ENCODE peak calls at places on chromosomes 12 and 14, in six cellular contexts. One of them, this sample, is unnamed.

GRCh38 chr12:129550353-129550752 is 353.5 kb downstream of the TMEM132D start:
- DNase-seq in K562: no peak
- DNase-seq in IMR-90: no peak
- DNase-seq in HCT116: no peak
- DNase-seq in stomach: peak
- DNase-seq in Peyer's patch: no peak
- DNase-seq in this sample: no peak

GRCh38 chr12:71007736-71008449 is 87.4 kb upstream of the PTPRR start:
- DNase-seq in K562: no peak
- DNase-seq in IMR-90: no peak
- DNase-seq in HCT116: no peak
- DNase-seq in stomach: no peak
- DNase-seq in Peyer's patch: no peak
- DNase-seq in this sample: no peak

GRCh38 chr12:11630046-11630706 is 19.3 kb upstream of the ETV6 start:
- DNase-seq in K562: no peak
- DNase-seq in IMR-90: no peak
- DNase-seq in HCT116: no peak
- DNase-seq in stomach: peak
- DNase-seq in Peyer's patch: no peak
- DNase-seq in this sample: no peak

GRCh38 chr12:109950625-109951024 is 45.5 kb downstream of the GIT2 start:
- DNase-seq in K562: no peak
- DNase-seq in IMR-90: no peak
- DNase-seq in HCT116: no peak
- DNase-seq in stomach: no peak
- DNase-seq in Peyer's patch: no peak
- DNase-seq in this sample: no peak

GRCh38 chr12:98594050-98594853 is 766 bp downstream of the SLC25A3 start:
- DNase-seq in K562: no peak
- DNase-seq in IMR-90: no peak
- DNase-seq in HCT116: no peak
- DNase-seq in stomach: peak
- DNase-seq in Peyer's patch: no peak
- DNase-seq in this sample: no peak

GRCh38 chr12:25811656-25812126 is 146.8 kb upstream of the RASSF8 start:
- DNase-seq in K562: no peak
- DNase-seq in IMR-90: peak
- DNase-seq in HCT116: peak
- DNase-seq in stomach: no peak
- DNase-seq in Peyer's patch: no peak
- DNase-seq in this sample: peak

GRCh38 chr12:54861927-54862326 is 7.6 kb downstream of the MUCL1 start:
- DNase-seq in K562: no peak
- DNase-seq in IMR-90: no peak
- DNase-seq in HCT116: no peak
- DNase-seq in stomach: no peak
- DNase-seq in Peyer's patch: no peak
- DNase-seq in this sample: no peak

GRCh38 chr14:94312481-94313246 is 10.5 kb downstream of the SERPINA6 start:
- DNase-seq in K562: no peak
- DNase-seq in IMR-90: no peak
- DNase-seq in HCT116: no peak
- DNase-seq in stomach: no peak
- DNase-seq in Peyer's patch: no peak
- DNase-seq in this sample: no peak

GRCh38 chr14:33435911-33436310 is 497.2 kb downstream of the NPAS3 start:
- DNase-seq in K562: no peak
- DNase-seq in IMR-90: peak
- DNase-seq in HCT116: no peak
- DNase-seq in stomach: no peak
- DNase-seq in Peyer's patch: no peak
- DNase-seq in this sample: peak

GRCh38 chr12:49375406-49375805 is 8.1 kb downstream of the SPATS2 start:
- DNase-seq in K562: no peak
- DNase-seq in IMR-90: no peak
- DNase-seq in HCT116: no peak
- DNase-seq in stomach: no peak
- DNase-seq in Peyer's patch: no peak
- DNase-seq in this sample: no peak

GRCh38 chr12:109966531-109966930 is 29.6 kb downstream of the GIT2 start:
- DNase-seq in K562: no peak
- DNase-seq in IMR-90: no peak
- DNase-seq in HCT116: no peak
- DNase-seq in stomach: no peak
- DNase-seq in Peyer's patch: no peak
- DNase-seq in this sample: no peak

GRCh38 chr14:51616724-51617409 is 34.8 kb upstream of the FRMD6 start:
- DNase-seq in K562: no peak
- DNase-seq in IMR-90: peak
- DNase-seq in HCT116: peak
- DNase-seq in stomach: peak
- DNase-seq in Peyer's patch: no peak
- DNase-seq in this sample: peak

GRCh38 chr12:25692115-25693035 is 139.3 kb upstream of the LMNTD1 start:
- DNase-seq in K562: peak
- DNase-seq in IMR-90: no peak
- DNase-seq in HCT116: no peak
- DNase-seq in stomach: no peak
- DNase-seq in Peyer's patch: no peak
- DNase-seq in this sample: no peak

GRCh38 chr12:10392394-10392930 is 2.6 kb upstream of the KLRK1 start:
- DNase-seq in K562: peak
- DNase-seq in IMR-90: peak
- DNase-seq in HCT116: peak
- DNase-seq in stomach: peak
- DNase-seq in Peyer's patch: peak
- DNase-seq in this sample: peak

GRCh38 chr12:26239508-26240328 is 44.3 kb downstream of the SSPN start:
- DNase-seq in K562: no peak
- DNase-seq in IMR-90: peak
- DNase-seq in HCT116: peak
- DNase-seq in stomach: no peak
- DNase-seq in Peyer's patch: no peak
- DNase-seq in this sample: peak

GRCh38 chr12:55827806-55828205 is 1.6 kb downstream of the DNAJC14 start:
- DNase-seq in K562: no peak
- DNase-seq in IMR-90: no peak
- DNase-seq in HCT116: no peak
- DNase-seq in stomach: no peak
- DNase-seq in Peyer's patch: no peak
- DNase-seq in this sample: no peak

GRCh38 chr12:131511391-131511802 is 199.5 kb upstream of the SFSWAP start:
- DNase-seq in K562: no peak
- DNase-seq in IMR-90: no peak
- DNase-seq in HCT116: peak
- DNase-seq in stomach: no peak
- DNase-seq in Peyer's patch: peak
- DNase-seq in this sample: peak

GRCh38 chr12:30067156-30067555 is 283.4 kb upstream of the TMTC1 start:
- DNase-seq in K562: no peak
- DNase-seq in IMR-90: peak
- DNase-seq in HCT116: no peak
- DNase-seq in stomach: no peak
- DNase-seq in Peyer's patch: no peak
- DNase-seq in this sample: no peak

GRCh38 chr14:68261092-68261842 is 441.7 kb downstream of the RAD51B start:
- DNase-seq in K562: no peak
- DNase-seq in IMR-90: no peak
- DNase-seq in HCT116: no peak
- DNase-seq in stomach: no peak
- DNase-seq in Peyer's patch: no peak
- DNase-seq in this sample: no peak

GRCh38 chr12:24903305-24904088 is 45.4 kb downstream of the BCAT1 start:
- DNase-seq in K562: no peak
- DNase-seq in IMR-90: no peak
- DNase-seq in HCT116: no peak
- DNase-seq in stomach: no peak
- DNase-seq in Peyer's patch: no peak
- DNase-seq in this sample: no peak

DNA sequence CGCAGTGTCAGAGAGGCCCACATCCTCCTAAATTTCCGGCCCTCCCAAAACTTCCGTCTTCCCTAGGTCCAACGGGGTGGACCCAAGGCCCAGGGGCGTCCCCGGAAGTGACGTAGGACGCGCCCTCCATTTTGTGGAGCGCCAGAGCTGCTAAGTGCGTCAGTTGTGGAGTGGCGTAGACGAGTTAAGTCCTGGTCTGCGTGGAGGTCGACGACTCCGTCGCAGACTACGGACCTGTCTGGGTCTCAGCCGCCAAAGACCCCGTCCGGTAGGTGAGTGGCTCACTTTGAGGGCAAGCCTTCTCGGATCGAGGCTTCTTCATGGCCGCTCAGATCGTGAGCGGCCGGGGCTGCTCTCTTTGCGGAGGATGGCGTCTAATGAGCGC is at the start of gene SRSF5:
- DNase-seq in K562: peak
- DNase-seq in IMR-90: peak
- DNase-seq in HCT116: peak
- DNase-seq in stomach: peak
- DNase-seq in Peyer's patch: peak
- DNase-seq in this sample: peak
- TF ChIP-seq POLR2A in K562: peak
- TF ChIP-seq POLR2A in IMR-90: peak
- TF ChIP-seq POLR2A in HCT116: peak
- TF ChIP-seq POLR2A in stomach: peak
- TF ChIP-seq POLR2A in Peyer's patch: peak
- TF ChIP-seq POLR2A in this sample: peak

DNA sequence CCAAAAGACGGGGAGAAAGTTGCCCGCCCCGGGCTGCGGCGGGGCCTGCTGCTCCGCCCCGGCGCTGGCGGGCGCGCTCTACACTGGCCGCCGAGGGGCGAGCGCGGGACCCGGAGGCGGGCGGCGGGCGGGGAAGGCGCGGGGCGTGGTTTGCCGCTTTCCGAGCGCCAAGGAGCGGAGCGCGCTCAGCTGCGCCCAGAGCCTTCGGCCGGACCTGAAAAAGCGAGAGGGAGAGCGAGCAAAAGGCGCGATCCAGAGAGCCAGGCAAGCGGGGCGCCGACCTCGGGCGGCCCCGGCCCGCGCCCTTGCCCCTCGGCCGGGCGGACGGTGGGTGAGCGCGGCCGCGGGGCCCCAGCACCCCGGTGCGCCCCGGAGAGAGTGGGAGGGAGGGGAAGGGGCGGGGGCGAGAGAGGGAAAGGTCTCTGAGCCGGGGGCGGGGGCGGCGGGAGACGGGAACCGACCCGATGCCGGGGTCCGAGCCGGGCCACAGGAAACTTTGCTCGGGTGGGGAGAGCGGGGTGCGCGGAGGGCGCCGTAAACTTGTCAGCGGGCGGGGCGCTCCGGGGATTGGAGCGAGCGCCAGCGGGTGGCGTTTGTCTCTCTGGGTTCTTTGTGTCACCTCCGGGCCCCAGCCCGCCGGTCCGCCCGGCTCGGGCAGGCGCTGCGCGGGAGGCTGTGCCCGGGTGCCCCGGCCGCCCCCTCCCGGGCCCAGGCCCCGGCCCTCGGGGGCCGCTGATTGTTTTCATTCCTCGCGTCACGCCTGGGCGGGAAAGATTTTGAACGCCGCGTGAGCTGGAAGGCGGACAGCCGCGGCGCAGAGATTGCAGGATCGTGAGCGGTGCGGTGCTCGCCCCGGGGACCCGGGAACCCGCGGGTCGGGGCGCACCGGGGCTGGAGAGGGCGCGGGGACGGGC is at the start of gene SYNE2:
- DNase-seq in K562: peak
- DNase-seq in IMR-90: peak
- DNase-seq in HCT116: no peak
- DNase-seq in stomach: peak
- DNase-seq in Peyer's patch: peak
- DNase-seq in this sample: peak
- TF ChIP-seq POLR2A in K562: no peak
- TF ChIP-seq POLR2A in IMR-90: no peak
- TF ChIP-seq POLR2A in HCT116: no peak
- TF ChIP-seq POLR2A in stomach: no peak
- TF ChIP-seq POLR2A in Peyer's patch: no peak
- TF ChIP-seq POLR2A in this sample: peak

GRCh38 chr12:91926810-91927209 is 218.8 kb downstream of the BTG1 start:
- DNase-seq in K562: no peak
- DNase-seq in IMR-90: peak
- DNase-seq in HCT116: no peak
- DNase-seq in stomach: no peak
- DNase-seq in Peyer's patch: no peak
- DNase-seq in this sample: no peak
- TF ChIP-seq POLR2A in K562: no peak
- TF ChIP-seq POLR2A in IMR-90: no peak
- TF ChIP-seq POLR2A in HCT116: no peak
- TF ChIP-seq POLR2A in stomach: no peak
- TF ChIP-seq POLR2A in Peyer's patch: no peak
- TF ChIP-seq POLR2A in this sample: no peak

GRCh38 chr14:99649643-99650042 is 4.7 kb downstream of the HHIPL1 start:
- DNase-seq in K562: no peak
- DNase-seq in IMR-90: no peak
- DNase-seq in HCT116: no peak
- DNase-seq in stomach: no peak
- DNase-seq in Peyer's patch: no peak
- DNase-seq in this sample: no peak

GRCh38 chr14:99650189-99650588 is 5.3 kb downstream of the HHIPL1 start:
- DNase-seq in K562: no peak
- DNase-seq in IMR-90: no peak
- DNase-seq in HCT116: no peak
- DNase-seq in stomach: no peak
- DNase-seq in Peyer's patch: no peak
- DNase-seq in this sample: no peak

GRCh38 chr14:99648385-99648784 is 3.5 kb downstream of the HHIPL1 start:
- DNase-seq in K562: peak
- DNase-seq in IMR-90: no peak
- DNase-seq in HCT116: no peak
- DNase-seq in stomach: no peak
- DNase-seq in Peyer's patch: no peak
- DNase-seq in this sample: no peak

GRCh38 chr14:99647407-99647806 is 2.5 kb downstream of the HHIPL1 start:
- DNase-seq in K562: no peak
- DNase-seq in IMR-90: peak
- DNase-seq in HCT116: no peak
- DNase-seq in stomach: no peak
- DNase-seq in Peyer's patch: no peak
- DNase-seq in this sample: no peak

DNA sequence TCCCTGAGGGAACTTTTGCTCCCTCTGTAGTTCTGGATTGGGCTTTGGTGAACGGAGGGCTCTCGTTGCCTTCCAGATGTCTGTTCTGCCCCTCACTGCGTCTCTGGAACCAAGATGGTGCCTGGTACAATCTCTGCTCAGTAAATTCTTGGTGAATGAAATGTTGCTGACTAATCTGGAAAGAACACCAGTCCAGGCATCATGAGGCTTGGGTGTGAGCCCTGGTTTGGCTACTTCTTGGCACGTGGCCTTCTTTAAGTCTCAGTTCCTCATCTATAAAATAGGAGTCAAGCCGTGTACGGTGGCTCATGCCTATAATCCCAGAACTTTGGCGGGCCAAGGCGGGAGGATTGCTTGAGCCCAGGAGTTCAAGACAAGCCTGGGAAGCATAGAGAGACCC is 4.3 kb downstream of the HHIPL1 start:
- DNase-seq in K562: no peak
- DNase-seq in IMR-90: peak
- DNase-seq in HCT116: no peak
- DNase-seq in stomach: no peak
- DNase-seq in Peyer's patch: no peak
- DNase-seq in this sample: peak
- TF ChIP-seq POLR2A in K562: no peak
- TF ChIP-seq POLR2A in IMR-90: no peak
- TF ChIP-seq POLR2A in HCT116: no peak
- TF ChIP-seq POLR2A in stomach: no peak
- TF ChIP-seq POLR2A in Peyer's patch: no peak
- TF ChIP-seq POLR2A in this sample: no peak

This sample was measured in H54.